ENCODE peak calls at places on chromosomes 1 and 21, in eight cellular contexts. One of them, this sample, is unnamed. For H3K4me1, the result is how much of the 10 kb centered on the place peaks cover.

GRCh38 chr1:246139745-246140182 is 367.3 kb downstream of the SMYD3 start:
- DNase-seq in fibroblast of lung: peak
- DNase-seq in DND-41: no peak
- DNase-seq in endodermal cell: no peak
- DNase-seq in GM23248: peak
- DNase-seq in neural progenitor cell: no peak
- DNase-seq in K562: peak
- DNase-seq in mammary epithelial cell: peak
- DNase-seq in this sample: no peak

GRCh38 chr1:242634732-242635131 is 110.2 kb upstream of the PLD5 start:
- DNase-seq in mammary epithelial cell: no peak
- DNase-seq in K562: no peak
- DNase-seq in endodermal cell: no peak
- DNase-seq in GM23248: no peak
- DNase-seq in fibroblast of lung: no peak
- DNase-seq in neural progenitor cell: no peak
- DNase-seq in DND-41: no peak
- DNase-seq in this sample: no peak

GRCh38 chr1:53625766-53626520 is 113.0 kb downstream of the GLIS1 start:
- DNase-seq in K562: no peak
- DNase-seq in mammary epithelial cell: no peak
- DNase-seq in neural progenitor cell: no peak
- DNase-seq in fibroblast of lung: no peak
- DNase-seq in GM23248: peak
- DNase-seq in endodermal cell: peak
- DNase-seq in DND-41: no peak
- DNase-seq in this sample: no peak

GRCh38 chr1:209723761-209724693 is 19.4 kb downstream of the HSD11B1 start:
- DNase-seq in fibroblast of lung: no peak
- DNase-seq in neural progenitor cell: no peak
- DNase-seq in endodermal cell: no peak
- DNase-seq in K562: no peak
- DNase-seq in mammary epithelial cell: no peak
- DNase-seq in DND-41: no peak
- DNase-seq in GM23248: no peak
- DNase-seq in this sample: no peak

GRCh38 chr1:78005755-78006154 is 1.0 kb downstream of the DNAJB4 start:
- DNase-seq in DND-41: no peak
- DNase-seq in endodermal cell: no peak
- DNase-seq in GM23248: peak
- DNase-seq in neural progenitor cell: no peak
- DNase-seq in fibroblast of lung: peak
- DNase-seq in mammary epithelial cell: peak
- DNase-seq in K562: no peak
- DNase-seq in this sample: no peak

GRCh38 chr1:203826175-203826574 is 30.8 kb downstream of the ZBED6 start:
- DNase-seq in mammary epithelial cell: no peak
- DNase-seq in DND-41: no peak
- DNase-seq in K562: no peak
- DNase-seq in neural progenitor cell: no peak
- DNase-seq in fibroblast of lung: no peak
- DNase-seq in GM23248: no peak
- DNase-seq in endodermal cell: no peak
- DNase-seq in this sample: peak

GRCh38 chr1:205668951-205669340 is 11.4 kb downstream of the SLC45A3 start:
- DNase-seq in endodermal cell: no peak
- DNase-seq in neural progenitor cell: peak
- DNase-seq in mammary epithelial cell: no peak
- DNase-seq in fibroblast of lung: no peak
- DNase-seq in K562: peak
- DNase-seq in GM23248: no peak
- DNase-seq in DND-41: no peak
- DNase-seq in this sample: peak

GRCh38 chr1:205273551-205273982 is 45.8 kb downstream of the TMCC2 start:
- DNase-seq in GM23248: peak
- DNase-seq in DND-41: peak
- DNase-seq in endodermal cell: peak
- DNase-seq in mammary epithelial cell: peak
- DNase-seq in neural progenitor cell: peak
- DNase-seq in fibroblast of lung: peak
- DNase-seq in K562: peak
- DNase-seq in this sample: peak

GRCh38 chr1:1298861-1299685 is 8.7 kb downstream of the ACAP3 start:
- DNase-seq in fibroblast of lung: no peak
- DNase-seq in endodermal cell: peak
- DNase-seq in GM23248: no peak
- DNase-seq in neural progenitor cell: peak
- DNase-seq in DND-41: peak
- DNase-seq in mammary epithelial cell: no peak
- DNase-seq in K562: peak
- DNase-seq in this sample: peak

GRCh38 chr1:211099393-211099792 is 34.6 kb downstream of the KCNH1 start:
- DNase-seq in neural progenitor cell: no peak
- DNase-seq in DND-41: no peak
- DNase-seq in endodermal cell: no peak
- DNase-seq in GM23248: no peak
- DNase-seq in fibroblast of lung: no peak
- DNase-seq in mammary epithelial cell: no peak
- DNase-seq in K562: no peak
- DNase-seq in this sample: no peak

GRCh38 chr21:16821588-16821987 is 691.3 kb upstream of the CXADR start:
- DNase-seq in K562: no peak
- DNase-seq in DND-41: no peak
- DNase-seq in mammary epithelial cell: no peak
- DNase-seq in neural progenitor cell: no peak
- DNase-seq in endodermal cell: no peak
- DNase-seq in fibroblast of lung: peak
- DNase-seq in GM23248: no peak
- DNase-seq in this sample: no peak

GRCh38 chr1:162177126-162177525 is 107.6 kb downstream of the NOS1AP start:
- DNase-seq in DND-41: no peak
- DNase-seq in fibroblast of lung: peak
- DNase-seq in mammary epithelial cell: peak
- DNase-seq in neural progenitor cell: peak
- DNase-seq in GM23248: peak
- DNase-seq in K562: no peak
- DNase-seq in endodermal cell: no peak
- DNase-seq in this sample: no peak

GRCh38 chr1:228016653-228017355 is 10.0 kb downstream of the WNT3A start:
- DNase-seq in endodermal cell: peak
- DNase-seq in DND-41: no peak
- DNase-seq in mammary epithelial cell: no peak
- DNase-seq in fibroblast of lung: no peak
- DNase-seq in K562: no peak
- DNase-seq in neural progenitor cell: no peak
- DNase-seq in GM23248: no peak
- DNase-seq in this sample: no peak

GRCh38 chr1:223702735-223703667 is 9.3 kb upstream of the CAPN2 start:
- DNase-seq in DND-41: no peak
- DNase-seq in mammary epithelial cell: peak
- DNase-seq in endodermal cell: peak
- DNase-seq in fibroblast of lung: peak
- DNase-seq in neural progenitor cell: no peak
- DNase-seq in GM23248: peak
- DNase-seq in K562: no peak
- DNase-seq in this sample: no peak

GRCh38 chr1:42385283-42385682 is 4.7 kb downstream of the RIMKLA start:
- DNase-seq in K562: no peak
- DNase-seq in mammary epithelial cell: no peak
- DNase-seq in DND-41: no peak
- DNase-seq in fibroblast of lung: peak
- DNase-seq in endodermal cell: no peak
- DNase-seq in neural progenitor cell: no peak
- DNase-seq in GM23248: peak
- DNase-seq in this sample: no peak

GRCh38 chr21:16569679-16570078 is 839.9 kb downstream of the USP25 start:
- DNase-seq in neural progenitor cell: no peak
- DNase-seq in mammary epithelial cell: no peak
- DNase-seq in endodermal cell: no peak
- DNase-seq in fibroblast of lung: peak
- DNase-seq in DND-41: no peak
- DNase-seq in K562: no peak
- DNase-seq in GM23248: peak
- DNase-seq in this sample: no peak

GRCh38 chr1:40384413-40384762 is 10.9 kb downstream of the SMAP2 start:
- DNase-seq in GM23248: no peak
- DNase-seq in fibroblast of lung: no peak
- DNase-seq in DND-41: no peak
- DNase-seq in K562: no peak
- DNase-seq in neural progenitor cell: no peak
- DNase-seq in mammary epithelial cell: no peak
- DNase-seq in endodermal cell: no peak
- DNase-seq in this sample: no peak
- H3K9ac ChIP-seq in GM23248: no peak
- H3K9ac ChIP-seq in fibroblast of lung: no peak
- H3K9ac ChIP-seq in DND-41: no peak
- H3K9ac ChIP-seq in K562: peak
- H3K9ac ChIP-seq in neural progenitor cell: no peak
- H3K9ac ChIP-seq in mammary epithelial cell: no peak
- H3K9ac ChIP-seq in endodermal cell: peak
- H3K9ac ChIP-seq in this sample: no peak

GRCh38 chr1:206761369-206761768 is 9.2 kb upstream of the IL19 start:
- DNase-seq in K562: no peak
- DNase-seq in endodermal cell: no peak
- DNase-seq in neural progenitor cell: peak
- DNase-seq in DND-41: no peak
- DNase-seq in GM23248: peak
- DNase-seq in mammary epithelial cell: no peak
- DNase-seq in fibroblast of lung: no peak
- DNase-seq in this sample: no peak
- H3K27ac ChIP-seq in K562: no peak
- H3K27ac ChIP-seq in endodermal cell: no peak
- H3K27ac ChIP-seq in neural progenitor cell: no peak
- H3K27ac ChIP-seq in DND-41: peak
- H3K27ac ChIP-seq in GM23248: no peak
- H3K27ac ChIP-seq in mammary epithelial cell: no peak
- H3K27ac ChIP-seq in fibroblast of lung: no peak
- H3K27ac ChIP-seq in this sample: no peak

DNA sequence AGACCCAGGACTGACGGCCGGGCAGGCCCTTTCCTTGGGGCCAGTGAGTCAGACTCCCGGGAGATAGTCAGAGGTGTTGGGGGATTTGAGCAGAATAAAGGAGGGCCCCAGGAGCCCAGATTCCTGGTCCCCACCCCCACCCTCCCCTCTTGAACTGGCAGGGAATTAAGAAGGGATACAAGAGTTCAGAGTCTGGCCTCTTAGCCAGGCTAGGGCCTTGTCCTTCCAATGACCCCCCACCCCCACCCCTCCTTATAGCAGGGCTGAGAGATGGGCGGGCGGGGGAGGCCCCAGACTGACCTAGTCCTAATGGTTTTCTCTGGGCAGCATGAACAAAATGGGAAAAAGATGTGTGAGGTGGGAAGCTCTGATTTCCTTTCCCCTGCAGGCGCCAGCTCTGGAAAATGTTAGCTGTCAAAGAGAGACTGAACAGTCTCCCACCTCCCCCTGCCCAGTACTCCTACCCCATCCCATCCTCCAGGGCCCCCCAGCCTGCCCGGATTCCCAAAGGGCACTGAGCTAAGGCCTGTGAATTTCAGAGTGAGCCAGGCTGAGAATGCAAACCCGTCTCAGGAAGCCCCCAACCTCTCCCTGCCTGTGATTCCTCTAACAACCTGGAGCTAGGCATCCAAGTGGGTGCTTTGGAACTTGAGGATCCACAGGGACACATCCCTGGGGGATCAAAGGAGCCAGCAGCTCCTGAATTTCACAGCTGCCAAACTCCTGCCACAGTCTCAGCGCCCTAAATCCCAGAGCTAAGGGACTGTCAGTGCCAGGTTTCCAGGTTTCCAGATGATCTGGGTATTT is 5.8 kb upstream of the CRABP2 start:
- DNase-seq in DND-41: no peak
- DNase-seq in K562: no peak
- DNase-seq in fibroblast of lung: peak
- DNase-seq in neural progenitor cell: peak
- DNase-seq in endodermal cell: peak
- DNase-seq in GM23248: peak
- DNase-seq in mammary epithelial cell: no peak
- DNase-seq in this sample: no peak
- H3K4me1 ChIP-seq in DND-41: under half
- H3K4me1 ChIP-seq in K562: under half
- H3K4me1 ChIP-seq in fibroblast of lung: under half
- H3K4me1 ChIP-seq in neural progenitor cell: half or more
- H3K4me1 ChIP-seq in endodermal cell: under half
- H3K4me1 ChIP-seq in GM23248: half or more
- H3K4me1 ChIP-seq in mammary epithelial cell: under half
- H3K4me1 ChIP-seq in this sample: under half

GRCh38 chr1:206694551-206695124 is 9.9 kb downstream of the MAPKAPK2 start:
- DNase-seq in DND-41: no peak
- DNase-seq in K562: no peak
- DNase-seq in endodermal cell: peak
- DNase-seq in mammary epithelial cell: no peak
- DNase-seq in GM23248: no peak
- DNase-seq in fibroblast of lung: no peak
- DNase-seq in neural progenitor cell: peak
- DNase-seq in this sample: no peak
- H3K9ac ChIP-seq in DND-41: no peak
- H3K9ac ChIP-seq in K562: no peak
- H3K9ac ChIP-seq in endodermal cell: no peak
- H3K9ac ChIP-seq in mammary epithelial cell: no peak
- H3K9ac ChIP-seq in GM23248: no peak
- H3K9ac ChIP-seq in fibroblast of lung: no peak
- H3K9ac ChIP-seq in neural progenitor cell: no peak
- H3K9ac ChIP-seq in this sample: no peak

GRCh38 chr1:212485218-212485609 is 52.5 kb downstream of the NENF start:
- DNase-seq in fibroblast of lung: no peak
- DNase-seq in K562: no peak
- DNase-seq in GM23248: no peak
- DNase-seq in DND-41: no peak
- DNase-seq in neural progenitor cell: no peak
- DNase-seq in mammary epithelial cell: no peak
- DNase-seq in endodermal cell: peak
- DNase-seq in this sample: no peak

GRCh38 chr1:212482006-212482351 is 49.3 kb downstream of the NENF start:
- DNase-seq in neural progenitor cell: no peak
- DNase-seq in GM23248: peak
- DNase-seq in fibroblast of lung: no peak
- DNase-seq in K562: no peak
- DNase-seq in mammary epithelial cell: no peak
- DNase-seq in endodermal cell: no peak
- DNase-seq in DND-41: no peak
- DNase-seq in this sample: no peak

GRCh38 chr1:212481438-212481767 is 48.7 kb downstream of the NENF start:
- DNase-seq in neural progenitor cell: no peak
- DNase-seq in K562: no peak
- DNase-seq in endodermal cell: no peak
- DNase-seq in DND-41: no peak
- DNase-seq in fibroblast of lung: no peak
- DNase-seq in GM23248: no peak
- DNase-seq in mammary epithelial cell: no peak
- DNase-seq in this sample: no peak

GRCh38 chr1:212483154-212483505 is 50.4 kb downstream of the NENF start:
- DNase-seq in neural progenitor cell: no peak
- DNase-seq in fibroblast of lung: no peak
- DNase-seq in K562: no peak
- DNase-seq in GM23248: no peak
- DNase-seq in DND-41: no peak
- DNase-seq in mammary epithelial cell: no peak
- DNase-seq in endodermal cell: no peak
- DNase-seq in this sample: no peak

GRCh38 chr1:212482352-212483153 is 49.8 kb downstream of the NENF start:
- DNase-seq in DND-41: no peak
- DNase-seq in GM23248: peak
- DNase-seq in mammary epithelial cell: peak
- DNase-seq in neural progenitor cell: no peak
- DNase-seq in fibroblast of lung: peak
- DNase-seq in K562: no peak
- DNase-seq in endodermal cell: no peak
- DNase-seq in this sample: no peak
- H3K27ac ChIP-seq in DND-41: no peak
- H3K27ac ChIP-seq in GM23248: no peak
- H3K27ac ChIP-seq in mammary epithelial cell: no peak
- H3K27ac ChIP-seq in neural progenitor cell: no peak
- H3K27ac ChIP-seq in fibroblast of lung: no peak
- H3K27ac ChIP-seq in K562: no peak
- H3K27ac ChIP-seq in endodermal cell: no peak
- H3K27ac ChIP-seq in this sample: no peak

This sample was measured in Karpas-422.